ENCODE peak calls at places on chromosomes 2 and 18, in five cellular contexts. R is fibroblast of lung, A is iris pigment epithelial cell, M is omental fat pad, N is retina. J is an unnamed sample.

GRCh38 chr2:149492923-149493322 is 94.7 kb downstream of the MMADHC start:
- DNase-seq in R (no peak), A (no peak), M (no peak), N (no peak), J (no peak)

GRCh38 chr2:215881582-215881981 is 131.8 kb downstream of the MREG start:
- DNase-seq in R (peak; percentile 63), A (no peak), M (no peak), N (no peak), J (peak; percentile 42)

GRCh38 chr2:209936106-209936663 is 66.3 kb upstream of the RPE start:
- DNase-seq in R (peak; percentile 13), A (peak; percentile 10), M (no peak), N (no peak), J (peak; percentile 52)

GRCh38 chr2:118148809-118149208 is 60.5 kb downstream of the INSIG2 start:
- DNase-seq in R (no peak), A (no peak), M (no peak), N (no peak), J (no peak)

GRCh38 chr18:55321268-55322175 is 266.5 kb downstream of the TCF4 start:
- DNase-seq in R (peak; percentile 93), A (peak; percentile 96), M (peak; percentile 56), N (peak; percentile 95), J (peak; percentile 95)

GRCh38 chr2:37798315-37799005 is 126.6 kb upstream of the RMDN2 start:
- DNase-seq in R (peak; percentile 67), A (no peak), M (no peak), N (no peak), J (peak; percentile 73)

GRCh38 chr2:20539133-20539719 is 92.4 kb downstream of the RHOB start:
- DNase-seq in R (peak; percentile 39), A (no peak), M (no peak), N (no peak), J (no peak)

GRCh38 chr2:201256001-201256544 is 4.3 kb upstream of the CASP8 start:
- DNase-seq in R (peak; percentile 24), A (no peak), M (no peak), N (no peak), J (no peak)

GRCh38 chr2:110143982-110144381 is 28.4 kb upstream of the MALL start:
- DNase-seq in R (no peak), A (no peak), M (no peak), N (no peak), J (no peak)

GRCh38 chr2:239729151-239729550 is 296.0 kb downstream of the NDUFA10 start:
- DNase-seq in R (no peak), A (no peak), M (no peak), N (no peak), J (no peak)

GRCh38 chr2:230885467-230886130 is 20.9 kb downstream of the ITM2C start:
- DNase-seq in R (peak; percentile 62), A (peak; percentile 77), M (no peak), N (peak; percentile 87), J (peak; percentile 82)

GRCh38 chr2:62287895-62288589 is 92.1 kb downstream of the B3GNT2 start:
- DNase-seq in R (peak; percentile 40), A (peak; percentile 50), M (peak; percentile 55), N (no peak), J (peak; percentile 66)

GRCh38 chr2:173747037-173747436 is 218.1 kb downstream of the SP3 start:
- DNase-seq in R (no peak), A (no peak), M (no peak), N (peak; percentile 42), J (no peak)

GRCh38 chr2:238504181-238504711 is 77.5 kb downstream of the ASB1 start:
- DNase-seq in R (no peak), A (no peak), M (no peak), N (no peak), J (no peak)

GRCh38 chr2:226798422-226799210 is 1.0 kb downstream of the IRS1 start:
- DNase-seq in R (peak; percentile 69), A (peak; percentile 70), M (no peak), N (peak; percentile 88), J (peak; percentile 82)

GRCh38 chr2:239750045-239750835 is 274.9 kb downstream of the NDUFA10 start:
- DNase-seq in R (no peak), A (no peak), M (no peak), N (no peak), J (no peak)

GRCh38 chr18:23183356-23184150 is 48.3 kb downstream of the CABLES1 start:
- DNase-seq in R (peak; percentile 94), A (peak; percentile 84), M (no peak), N (no peak), J (peak; percentile 37)

GRCh38 chr2:19632327-19633040 is 269.3 kb downstream of the TTC32 start:
- DNase-seq in R (peak; percentile 22), A (peak; percentile 26), M (no peak), N (peak; percentile 18), J (peak; percentile 46)

GRCh38 chr2:237511421-237511820 is 24.4 kb downstream of the MLPH start:
- DNase-seq in R (no peak), A (peak; percentile 54), M (no peak), N (no peak), J (no peak)

GRCh38 chr18:9619545-9619944 is 5.2 kb upstream of the PPP4R1 start:
- DNase-seq in R (peak; percentile 93), A (peak; percentile 90), M (no peak), N (no peak), J (peak; percentile 58)

GRCh38 chr2:62423883-62424458 is 82.0 kb downstream of the TMEM17 start:
- DNase-seq in R (no peak), A (no peak), M (no peak), N (no peak), J (peak; percentile 42)

GRCh38 chr18:78758496-78758895 is 221.1 kb upstream of the SALL3 start:
- DNase-seq in R (no peak), A (no peak), M (no peak), N (no peak), J (no peak)

GRCh38 chr2:7165736-7166135 is 248.5 kb downstream of the RNF144A start:
- DNase-seq in R (peak; percentile 31), A (peak; percentile 8), M (no peak), N (no peak), J (peak; percentile 81)